ENCODE peak calls at places on chromosomes 6 and 20, in eight cellular contexts. P is LoVo; L is CD4-positive, alpha-beta T cell; G is effector CD4-positive, alpha-beta T cell; V is fibroblast of the conjunctiva; A is lower leg skin; R is CD4-positive, CD25-positive, alpha-beta regulatory T cell; B is ELF-1. J is an unnamed sample.

GRCh38 chr6:139335447-139336210 is 38.8 kb downstream of the CITED2 start:
- DNase-seq in P (no peak), L (no peak), G (no peak), V (no peak), A (no peak), R (no peak), B (no peak), J (no peak)

GRCh38 chr20:50385733-50386640 is 124.2 kb upstream of the PTPN1 start:
- DNase-seq in P (no peak), L (no peak), G (peak), V (no peak), A (no peak), R (peak), B (no peak), J (no peak)

GRCh38 chr6:89970609-89971337 is 76.5 kb downstream of the GJA10 start:
- DNase-seq in P (peak), L (no peak), G (no peak), V (peak), A (no peak), R (peak), B (peak), J (peak)

GRCh38 chr6:111057074-111057752 is 30.1 kb upstream of the SLC16A10 start:
- DNase-seq in P (peak), L (no peak), G (no peak), V (peak), A (no peak), R (peak), B (peak), J (peak)

GRCh38 chr20:33281550-33282146 is 1.4 kb upstream of the BPIFB1 start:
- DNase-seq in P (no peak), L (no peak), G (no peak), V (no peak), A (no peak), R (no peak), B (no peak), J (no peak)

GRCh38 chr6:169045486-169045885 is 208.2 kb downstream of the THBS2 start:
- DNase-seq in P (no peak), L (no peak), G (no peak), V (no peak), A (peak), R (no peak), B (no peak), J (no peak)

GRCh38 chr6:139473239-139473701 is 98.8 kb upstream of the CITED2 start:
- DNase-seq in P (no peak), L (no peak), G (no peak), V (peak), A (no peak), R (no peak), B (peak), J (no peak)

GRCh38 chr6:36285187-36285612 is 15.3 kb downstream of the PNPLA1 start:
- DNase-seq in P (no peak), L (no peak), G (no peak), V (no peak), A (no peak), R (no peak), B (peak), J (no peak)

GRCh38 chr6:39113788-39114187 is 1.2 kb downstream of the SAYSD1 start:
- DNase-seq in P (no peak), L (no peak), G (no peak), V (no peak), A (no peak), R (no peak), B (no peak), J (no peak)

GRCh38 chr20:54257090-54257816 is 49.4 kb downstream of the PFDN4 start:
- DNase-seq in P (no peak), L (no peak), G (no peak), V (peak), A (no peak), R (no peak), B (peak), J (peak)

GRCh38 chr20:10511507-10512231 is 76.6 kb downstream of the SLX4IP start:
- DNase-seq in P (peak), L (peak), G (peak), V (peak), A (peak), R (peak), B (peak), J (peak)

GRCh38 chr6:56387621-56388413 is 140.4 kb upstream of the COL21A1 start:
- DNase-seq in P (peak), L (no peak), G (no peak), V (no peak), A (no peak), R (no peak), B (peak), J (no peak)

GRCh38 chr6:37704923-37705238 is 7.2 kb upstream of the MDGA1 start:
- DNase-seq in P (no peak), L (no peak), G (no peak), V (no peak), A (no peak), R (no peak), B (no peak), J (no peak)

GRCh38 chr6:33167374-33168148 is 24.7 kb downstream of the COL11A2 start:
- DNase-seq in P (no peak), L (no peak), G (no peak), V (no peak), A (no peak), R (no peak), B (no peak), J (no peak)

GRCh38 chr6:14004258-14004657 is 79.5 kb downstream of the RNF182 start:
- DNase-seq in P (no peak), L (no peak), G (no peak), V (no peak), A (no peak), R (no peak), B (no peak), J (no peak)

GRCh38 chr20:875115-875514 is 41.0 kb downstream of the ANGPT4 start:
- DNase-seq in P (no peak), L (no peak), G (no peak), V (no peak), A (no peak), R (no peak), B (no peak), J (no peak)

GRCh38 chr6:125792680-125793079 is 1.9 kb downstream of the NCOA7 start:
- DNase-seq in P (no peak), L (no peak), G (no peak), V (no peak), A (no peak), R (no peak), B (no peak), J (no peak)

GRCh38 chr20:39429716-39430115 is 467.6 kb downstream of the DHX35 start:
- DNase-seq in P (no peak), L (no peak), G (no peak), V (no peak), A (no peak), R (no peak), B (peak), J (no peak)

GRCh38 chr6:112443118-112443641 is 96.0 kb downstream of the RFPL4B start:
- DNase-seq in P (no peak), L (no peak), G (no peak), V (no peak), A (no peak), R (no peak), B (no peak), J (peak)

GRCh38 chr20:2137552-2138201 is 36.0 kb downstream of the STK35 start:
- DNase-seq in P (no peak), L (no peak), G (no peak), V (no peak), A (no peak), R (no peak), B (no peak), J (no peak)

GRCh38 chr6:157125531-157125930 is 197.8 kb downstream of the TMEM242 start:
- DNase-seq in P (no peak), L (no peak), G (no peak), V (no peak), A (no peak), R (no peak), B (no peak), J (no peak)

J was measured in astrocyte of the cerebellum.